ENCODE peak calls at places on chromosomes 16 and 17, in eight cellular contexts. Y, G, T, I, V, F, W and P are unnamed samples.

GRCh38 chr16:77825196-77825595 is 36.8 kb downstream of the VAT1L start:
- DNase-seq in Y (no peak), G (no peak), T (no peak), I (no peak), V (no peak), F (no peak), W (no peak), P (no peak)

GRCh38 chr16:88335150-88335685 is 47.5 kb upstream of the ZNF469 start:
- DNase-seq in Y (no peak), G (no peak), T (no peak), I (no peak), V (no peak), F (no peak), W (no peak), P (no peak)

GRCh38 chr16:84096447-84097005 is 20.2 kb downstream of the MBTPS1 start:
- DNase-seq in Y (no peak), G (no peak), T (no peak), I (no peak), V (no peak), F (no peak), W (no peak), P (peak)

GRCh38 chr16:88549671-88550643 is 20.2 kb upstream of the ZC3H18 start:
- DNase-seq in Y (no peak), G (no peak), T (no peak), I (no peak), V (no peak), F (peak), W (no peak), P (no peak)

GRCh38 chr16:20689668-20690067 is 7.8 kb downstream of the ACSM1 start:
- DNase-seq in Y (no peak), G (no peak), T (no peak), I (no peak), V (no peak), F (no peak), W (no peak), P (no peak)

GRCh38 chr16:88515405-88515804 is 54.8 kb upstream of the ZC3H18 start:
- DNase-seq in Y (no peak), G (no peak), T (no peak), I (no peak), V (no peak), F (no peak), W (no peak), P (no peak)

GRCh38 chr17:13084420-13084819 is 66.6 kb upstream of the ELAC2 start:
- DNase-seq in Y (no peak), G (no peak), T (no peak), I (no peak), V (no peak), F (no peak), W (no peak), P (no peak)

GRCh38 chr17:8707591-8708453 is 36.8 kb downstream of the CCDC42 start:
- DNase-seq in Y (no peak), G (no peak), T (peak), I (no peak), V (no peak), F (peak), W (peak), P (no peak)

GRCh38 chr17:61159415-61159814 is 240.2 kb upstream of the TBX2 start:
- DNase-seq in Y (no peak), G (no peak), T (no peak), I (no peak), V (no peak), F (no peak), W (no peak), P (no peak)

GRCh38 chr16:70703835-70704381 is 18.1 kb upstream of the MTSS2 start:
- DNase-seq in Y (no peak), G (no peak), T (no peak), I (no peak), V (no peak), F (no peak), W (no peak), P (no peak)

GRCh38 chr17:46978489-46979022 is 497 bp downstream of the RPRML start:
- DNase-seq in Y (no peak), G (no peak), T (no peak), I (no peak), V (no peak), F (peak), W (no peak), P (no peak)

GRCh38 chr17:81682565-81683207 is 911 bp downstream of the ARL16 start:
- DNase-seq in Y (no peak), G (no peak), T (no peak), I (no peak), V (no peak), F (peak), W (no peak), P (no peak)

GRCh38 chr17:68431661-68432071 is 25.6 kb downstream of the WIPI1 start:
- DNase-seq in Y (no peak), G (no peak), T (peak), I (peak), V (no peak), F (peak), W (no peak), P (no peak)

GRCh38 chr16:54846761-54847160 is 83.9 kb upstream of the IRX5 start:
- DNase-seq in Y (no peak), G (no peak), T (no peak), I (no peak), V (no peak), F (no peak), W (no peak), P (peak)

GRCh38 chr17:41645371-41646063 is 21.1 kb upstream of the KRT17 start:
- DNase-seq in Y (no peak), G (no peak), T (no peak), I (no peak), V (no peak), F (no peak), W (no peak), P (no peak)

GRCh38 chr17:29590979-29591736 is 1.7 kb upstream of the GIT1 start:
- DNase-seq in Y (no peak), G (peak), T (no peak), I (peak), V (peak), F (peak), W (peak), P (no peak)

GRCh38 chr17:78596871-78597635 is 19.9 kb upstream of the DNAH17 start:
- DNase-seq in Y (no peak), G (no peak), T (no peak), I (no peak), V (peak), F (no peak), W (no peak), P (no peak)

GRCh38 chr17:64572682-64573154 is 65.9 kb downstream of the CEP95 start:
- DNase-seq in Y (no peak), G (no peak), T (peak), I (no peak), V (no peak), F (no peak), W (no peak), P (no peak)

GRCh38 chr16:30076276-30076791 is 540 bp downstream of the PPP4C start:
- DNase-seq in Y (no peak), G (no peak), T (no peak), I (no peak), V (peak), F (no peak), W (no peak), P (no peak)

GRCh38 chr16:68520649-68521086 is 18.4 kb upstream of the ZFP90 start:
- DNase-seq in Y (no peak), G (peak), T (peak), I (peak), V (peak), F (peak), W (peak), P (peak)

GRCh38 chr16:46427340-46428107 is 193.7 kb downstream of the SHCBP1 start:
- DNase-seq in Y (peak), G (peak), T (no peak), I (no peak), V (no peak), F (no peak), W (no peak), P (no peak)

GRCh38 chr17:46197526-46197925 is 4.3 kb upstream of the KANSL1 start:
- DNase-seq in Y (no peak), G (no peak), T (no peak), I (no peak), V (no peak), F (no peak), W (no peak), P (no peak)

GRCh38 chr17:43714338-43715149 is 44.0 kb downstream of the SOST start:
- DNase-seq in Y (no peak), G (no peak), T (no peak), I (no peak), V (no peak), F (no peak), W (no peak), P (no peak)

GRCh38 chr17:60390223-60390622 is 1.7 kb downstream of the USP32 start:
- DNase-seq in Y (no peak), G (no peak), T (no peak), I (no peak), V (no peak), F (peak), W (no peak), P (no peak)

GRCh38 chr17:21164226-21165019 is 37.7 kb downstream of the DHRS7B start:
- DNase-seq in Y (no peak), G (no peak), T (no peak), I (no peak), V (no peak), F (no peak), W (no peak), P (no peak)
- TF ChIP-seq CTCF in Y (no peak), G (peak), T (no peak), I (no peak), V (no peak), F (no peak), W (no peak), P (no peak)

DNA sequence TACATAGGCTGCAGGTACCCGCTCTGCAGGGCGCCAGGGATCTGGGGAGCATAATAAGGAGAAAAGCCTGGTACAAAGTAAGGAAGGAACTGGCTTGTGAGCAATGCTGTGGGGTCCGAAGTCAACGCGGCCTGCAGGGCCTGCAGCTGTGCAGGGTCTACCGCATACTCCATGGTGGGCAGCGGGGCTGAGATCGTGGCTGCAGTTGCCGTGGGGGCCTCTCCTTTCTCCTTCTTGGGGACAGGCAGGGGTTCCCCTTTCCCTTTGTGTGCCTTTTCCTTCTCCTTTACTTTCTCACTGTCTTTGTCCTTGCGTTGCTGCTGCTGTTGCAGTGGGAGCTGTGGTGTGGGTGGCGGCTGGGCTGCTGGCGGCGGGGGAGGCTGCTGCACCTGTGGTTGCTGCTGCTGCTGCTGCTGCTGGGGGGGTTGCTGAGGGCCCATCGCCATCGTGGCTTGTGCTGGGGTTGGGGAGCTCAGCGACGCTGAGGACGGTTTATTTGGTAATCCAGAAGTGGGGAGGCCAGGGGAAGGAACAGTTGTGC is 259.6 kb downstream of the ZFHX3 start:
- DNase-seq in Y (no peak), G (no peak), T (no peak), I (no peak), V (no peak), F (no peak), W (no peak), P (no peak)
- H3K4me3 ChIP-seq in Y (peak), G (no peak), T (peak), I (no peak), V (no peak), F (no peak), W (peak), P (no peak)

GRCh38 chr16:66471696-66472393 is 44.8 kb downstream of the BEAN1 start:
- DNase-seq in Y (no peak), G (no peak), T (no peak), I (no peak), V (no peak), F (no peak), W (no peak), P (no peak)

GRCh38 chr16:66470556-66470955 is 43.5 kb downstream of the BEAN1 start:
- DNase-seq in Y (no peak), G (no peak), T (no peak), I (no peak), V (no peak), F (no peak), W (no peak), P (no peak)

GRCh38 chr16:66472961-66473610 is 46.0 kb downstream of the BEAN1 start:
- DNase-seq in Y (no peak), G (no peak), T (no peak), I (no peak), V (no peak), F (no peak), W (no peak), P (no peak)

GRCh38 chr16:66469932-66470546 is 42.9 kb downstream of the BEAN1 start:
- DNase-seq in Y (no peak), G (no peak), T (no peak), I (no peak), V (no peak), F (no peak), W (no peak), P (no peak)

GRCh38 chr16:66471264-66471663 is 44.2 kb downstream of the BEAN1 start:
- DNase-seq in Y (no peak), G (no peak), T (no peak), I (no peak), V (no peak), F (no peak), W (no peak), P (no peak)
- TF ChIP-seq CTCF in Y (no peak), G (no peak), T (no peak), I (no peak), V (no peak), F (no peak), W (no peak), P (no peak)

GRCh38 chr17:18860161-18860972 is 2.4 kb downstream of the PRPSAP2 start:
- DNase-seq in Y (no peak), G (no peak), T (no peak), I (no peak), V (no peak), F (no peak), W (no peak), P (no peak)
- H3K4me3 ChIP-seq in Y (no peak), G (no peak), T (no peak), I (no peak), V (no peak), F (no peak), W (no peak), P (no peak)

DNA sequence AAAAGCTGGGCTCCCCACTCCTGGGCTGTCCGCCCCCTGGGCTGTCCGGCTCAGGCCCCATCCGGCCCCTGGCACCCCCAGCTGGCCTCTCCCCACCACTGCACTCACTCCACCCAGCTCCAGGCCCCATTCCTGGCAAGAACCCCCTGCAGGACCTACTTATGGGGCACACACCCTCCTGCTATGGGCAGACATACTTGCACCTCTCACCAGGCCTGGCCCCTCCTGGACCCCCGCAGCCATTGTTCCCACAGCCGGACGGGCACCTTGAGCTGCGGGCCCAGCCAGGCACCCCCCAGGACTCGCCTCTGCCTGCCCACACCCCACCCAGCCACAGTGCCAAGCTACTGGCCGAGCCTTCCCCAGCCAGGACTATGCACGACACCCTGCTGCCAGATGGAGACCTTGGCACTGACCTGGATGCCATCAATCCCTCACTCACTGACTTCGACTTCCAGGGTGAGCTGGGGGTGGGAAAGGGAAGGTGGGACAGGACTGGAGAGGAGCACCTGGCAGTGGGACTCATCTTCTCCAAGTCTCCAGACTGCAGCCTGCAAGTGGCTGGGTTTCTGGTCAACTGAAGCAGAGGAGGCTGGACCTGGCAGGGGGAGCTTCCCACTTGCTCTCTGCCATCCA is 17.6 kb downstream of the UNC119 start:
- DNase-seq in Y (no peak), G (no peak), T (no peak), I (no peak), V (peak), F (no peak), W (no peak), P (no peak)
- TF ChIP-seq CTCF in Y (no peak), G (no peak), T (no peak), I (no peak), V (no peak), F (no peak), W (no peak), P (no peak)

GRCh38 chr16:17343028-17343427 is 127.7 kb downstream of the XYLT1 start:
- DNase-seq in Y (no peak), G (no peak), T (no peak), I (no peak), V (no peak), F (no peak), W (no peak), P (no peak)
- H3K4me3 ChIP-seq in Y (no peak), G (no peak), T (no peak), I (no peak), V (no peak), F (no peak), W (no peak), P (no peak)